ENCODE peak calls at places on chromosomes 11 and 22, in eight cellular contexts. Y is Panc1, G is upper lobe of right lung, K is MM.1S, I is cardiac fibroblast, J is tibial nerve, P is GM06990, N is lung. W is an unnamed sample.

GRCh38 chr11:79440451-79441158 is at the start of gene TENM4:
- DNase-seq in K (peak), N (no peak), Y (no peak), P (peak), I (peak), J (peak), G (peak), W (peak)

GRCh38 chr22:35746946-35747703 is 29.5 kb downstream of the APOL5 start:
- DNase-seq in J (no peak), K (no peak), G (no peak), P (no peak), I (no peak), Y (no peak), N (no peak), W (no peak)

GRCh38 chr11:45621541-45621940 is 43.9 kb downstream of the CHST1 start:
- DNase-seq in N (no peak), Y (no peak), I (no peak), G (no peak), P (no peak), K (no peak), J (no peak), W (no peak)

GRCh38 chr11:102268083-102268984 is 49.0 kb upstream of the BIRC3 start:
- DNase-seq in J (peak), K (peak), Y (peak), G (peak), N (peak), I (peak), P (peak), W (peak)

GRCh38 chr11:288328-289144 is at the start of gene PGGHG:
- DNase-seq in J (peak), G (peak), P (no peak), N (peak), I (peak), K (peak), Y (no peak), W (peak)

GRCh38 chr11:109247071-109247470 is 174.9 kb upstream of the C11orf87 start:
- DNase-seq in I (peak), G (no peak), K (no peak), J (no peak), N (no peak), Y (peak), P (no peak), W (no peak)

GRCh38 chr22:25774575-25775026 is 32.6 kb downstream of the MYO18B start:
- DNase-seq in I (no peak), N (no peak), Y (no peak), G (no peak), K (no peak), P (no peak), J (no peak), W (peak)

GRCh38 chr22:49381595-49382450 is 445.9 kb downstream of the BRD1 start:
- DNase-seq in G (peak), J (no peak), K (no peak), P (no peak), N (peak), Y (no peak), I (no peak), W (no peak)

GRCh38 chr11:119497717-119498116 is 74.7 kb upstream of the THY1 start:
- DNase-seq in J (no peak), N (no peak), I (no peak), K (no peak), G (no peak), P (no peak), Y (no peak), W (no peak)

GRCh38 chr11:32391965-32392553 is 43.3 kb downstream of the WT1 start:
- DNase-seq in I (peak), J (no peak), P (no peak), G (no peak), N (no peak), K (no peak), Y (no peak), W (no peak)

GRCh38 chr11:46050065-46050464 is 71.2 kb downstream of the PHF21A start:
- DNase-seq in N (peak), J (no peak), Y (no peak), P (no peak), G (no peak), K (no peak), I (peak), W (no peak)

GRCh38 chr22:29216873-29217666 is 11.4 kb downstream of the EMID1 start:
- DNase-seq in J (no peak), I (peak), N (no peak), Y (no peak), P (no peak), G (no peak), K (no peak), W (peak)

GRCh38 chr22:43397766-43398165 is 14.0 kb upstream of the MPPED1 start:
- DNase-seq in Y (no peak), J (no peak), K (no peak), N (no peak), I (no peak), P (no peak), G (peak), W (no peak)

GRCh38 chr11:120001161-120002135 is 136.5 kb downstream of the TRIM29 start:
- DNase-seq in P (no peak), N (no peak), J (no peak), K (no peak), I (no peak), Y (no peak), G (no peak), W (no peak)

GRCh38 chr22:44567846-44568493 is 69.9 kb upstream of the RTL6 start:
- DNase-seq in K (peak), N (no peak), I (peak), J (no peak), Y (no peak), G (peak), P (no peak), W (no peak)

GRCh38 chr11:34029176-34029575 is 22.4 kb upstream of the CAPRIN1 start:
- DNase-seq in Y (no peak), I (peak), J (no peak), K (no peak), G (no peak), N (no peak), P (no peak), W (no peak)

GRCh38 chr22:32444068-32444467 is 20.2 kb downstream of the BPIFC start:
- DNase-seq in Y (no peak), K (peak), P (no peak), N (no peak), J (no peak), G (no peak), I (peak), W (peak)

GRCh38 chr22:22865311-22866072 is 22.1 kb upstream of the IGLL5 start:
- DNase-seq in P (peak), G (no peak), I (no peak), N (no peak), J (no peak), Y (no peak), K (peak), W (no peak)

GRCh38 chr11:116284930-116285329 is 487.9 kb downstream of the BUD13 start:
- DNase-seq in G (no peak), P (no peak), I (no peak), J (no peak), K (no peak), Y (no peak), N (no peak), W (no peak)

GRCh38 chr11:78197816-78198215 is 9.1 kb downstream of the USP35 start:
- DNase-seq in N (no peak), G (no peak), J (no peak), Y (no peak), K (no peak), I (no peak), P (no peak), W (no peak)

GRCh38 chr22:41305646-41306045 is 4.3 kb downstream of the ZC3H7B start:
- DNase-seq in N (no peak), J (no peak), I (peak), G (no peak), P (no peak), Y (no peak), K (no peak), W (no peak)

GRCh38 chr11:110989734-110990133 is 255.8 kb upstream of the POU2AF2 start:
- DNase-seq in G (no peak), K (no peak), P (no peak), N (no peak), I (peak), Y (no peak), J (no peak), W (no peak)

GRCh38 chr11:47415949-47416472 is 7.6 kb downstream of the SLC39A13 start:
- DNase-seq in J (peak), N (peak), P (no peak), G (peak), K (no peak), Y (peak), I (peak), W (no peak)

GRCh38 chr11:120645639-120646038 is 134.1 kb downstream of the GRIK4 start:
- DNase-seq in Y (no peak), P (no peak), G (peak), N (no peak), J (no peak), I (no peak), K (no peak), W (no peak)

GRCh38 chr22:27948569-27948968 is 29.5 kb upstream of the PITPNB start:
- DNase-seq in N (no peak), Y (no peak), J (no peak), I (no peak), P (no peak), K (no peak), G (no peak), W (no peak)

GRCh38 chr22:38202437-38203089 is 769 bp downstream of the MAFF start:
- DNase-seq in Y (no peak), G (peak), P (peak), I (peak), K (peak), N (peak), J (peak), W (peak)

GRCh38 chr11:121892863-121893262 is 223.2 kb downstream of the BLID start:
- DNase-seq in G (no peak), P (no peak), N (no peak), K (no peak), Y (no peak), I (peak), J (no peak), W (no peak)

GRCh38 chr11:84558085-84558905 is 1068.8 kb downstream of the DLG2 start:
- DNase-seq in Y (peak), I (peak), N (no peak), P (no peak), G (no peak), K (peak), J (no peak), W (peak)

GRCh38 chr11:99687320-99687719 is 666.6 kb downstream of the CNTN5 start:
- DNase-seq in Y (no peak), J (no peak), G (no peak), P (no peak), I (peak), K (no peak), N (no peak), W (no peak)

GRCh38 chr22:45290410-45290936 is 5.7 kb downstream of the UPK3A start:
- DNase-seq in P (no peak), N (no peak), J (no peak), G (no peak), Y (no peak), K (no peak), I (peak), W (no peak)

GRCh38 chr11:62553839-62554361 is 7.3 kb upstream of the AHNAK start:
- DNase-seq in N (no peak), K (no peak), G (no peak), P (no peak), Y (peak), J (no peak), I (no peak), W (no peak)

GRCh38 chr22:46797355-46797754 is 34.9 kb downstream of the TBC1D22A start:
- DNase-seq in J (no peak), N (no peak), I (peak), K (no peak), G (no peak), Y (no peak), P (no peak), W (no peak)
- TF ChIP-seq CTCF in J (no peak), N (no peak), I (peak), K (no peak), G (no peak), Y (no peak), P (peak), W (no peak)

GRCh38 chr11:13183094-13183825 is 94.3 kb upstream of the BMAL1 start:
- DNase-seq in P (no peak), Y (peak), K (peak), G (no peak), N (no peak), J (no peak), I (peak), W (peak)
- TF ChIP-seq CTCF in P (peak), Y (peak), K (peak), G (peak), N (peak), J (peak), I (peak), W (peak)

GRCh38 chr11:127791844-127792243 is 791.3 kb upstream of the KIRREL3 start:
- DNase-seq in P (no peak), G (no peak), Y (no peak), N (no peak), J (no peak), K (no peak), I (no peak), W (no peak)

GRCh38 chr11:127789887-127790286 is 789.3 kb upstream of the KIRREL3 start:
- DNase-seq in Y (no peak), G (no peak), P (no peak), N (no peak), I (no peak), K (peak), J (no peak), W (no peak)
- TF ChIP-seq CTCF in Y (peak), G (no peak), P (peak), N (no peak), I (peak), K (peak), J (no peak), W (no peak)

GRCh38 chr11:104148696-104149095 is 15.3 kb downstream of the PDGFD start:
- DNase-seq in I (no peak), J (no peak), G (no peak), Y (no peak), N (no peak), K (no peak), P (no peak), W (no peak)

GRCh38 chr11:104154296-104154695 is 9.7 kb downstream of the PDGFD start:
- DNase-seq in K (no peak), N (no peak), Y (no peak), P (no peak), G (no peak), I (no peak), J (no peak), W (no peak)

GRCh38 chr11:104148074-104148473 is 15.9 kb downstream of the PDGFD start:
- DNase-seq in N (no peak), I (peak), G (no peak), P (no peak), Y (no peak), J (no peak), K (no peak), W (no peak)

GRCh38 chr11:104152941-104153340 is 11.0 kb downstream of the PDGFD start:
- DNase-seq in K (peak), P (no peak), I (no peak), Y (no peak), J (no peak), N (no peak), G (no peak), W (no peak)

GRCh38 chr11:104151404-104152204 is 12.3 kb downstream of the PDGFD start:
- DNase-seq in N (no peak), Y (no peak), G (no peak), J (no peak), K (peak), P (no peak), I (peak), W (no peak)
- TF ChIP-seq CTCF in N (no peak), Y (peak), G (peak), J (no peak), K (peak), P (peak), I (peak), W (peak)

GRCh38 chr11:67401495-67402191 is at the start of gene PPP1CA:
- DNase-seq in P (peak), G (peak), J (peak), K (peak), N (peak), Y (peak), I (peak), W (peak)
- TF ChIP-seq CTCF in P (peak), G (peak), J (peak), K (peak), N (no peak), Y (peak), I (no peak), W (peak)

GRCh38 chr11:10750838-10751580 is at the start of gene CTR9:
- DNase-seq in Y (peak), N (peak), P (peak), G (peak), J (peak), I (peak), K (peak), W (peak)
- TF ChIP-seq CTCF in Y (peak), N (no peak), P (peak), G (peak), J (no peak), I (peak), K (peak), W (peak)

GRCh38 chr22:46845281-46846153 is 83.1 kb downstream of the TBC1D22A start:
- DNase-seq in J (no peak), Y (no peak), N (no peak), P (no peak), I (peak), K (no peak), G (no peak), W (no peak)
- TF ChIP-seq CTCF in J (peak), Y (no peak), N (no peak), P (no peak), I (peak), K (no peak), G (peak), W (no peak)

DNA sequence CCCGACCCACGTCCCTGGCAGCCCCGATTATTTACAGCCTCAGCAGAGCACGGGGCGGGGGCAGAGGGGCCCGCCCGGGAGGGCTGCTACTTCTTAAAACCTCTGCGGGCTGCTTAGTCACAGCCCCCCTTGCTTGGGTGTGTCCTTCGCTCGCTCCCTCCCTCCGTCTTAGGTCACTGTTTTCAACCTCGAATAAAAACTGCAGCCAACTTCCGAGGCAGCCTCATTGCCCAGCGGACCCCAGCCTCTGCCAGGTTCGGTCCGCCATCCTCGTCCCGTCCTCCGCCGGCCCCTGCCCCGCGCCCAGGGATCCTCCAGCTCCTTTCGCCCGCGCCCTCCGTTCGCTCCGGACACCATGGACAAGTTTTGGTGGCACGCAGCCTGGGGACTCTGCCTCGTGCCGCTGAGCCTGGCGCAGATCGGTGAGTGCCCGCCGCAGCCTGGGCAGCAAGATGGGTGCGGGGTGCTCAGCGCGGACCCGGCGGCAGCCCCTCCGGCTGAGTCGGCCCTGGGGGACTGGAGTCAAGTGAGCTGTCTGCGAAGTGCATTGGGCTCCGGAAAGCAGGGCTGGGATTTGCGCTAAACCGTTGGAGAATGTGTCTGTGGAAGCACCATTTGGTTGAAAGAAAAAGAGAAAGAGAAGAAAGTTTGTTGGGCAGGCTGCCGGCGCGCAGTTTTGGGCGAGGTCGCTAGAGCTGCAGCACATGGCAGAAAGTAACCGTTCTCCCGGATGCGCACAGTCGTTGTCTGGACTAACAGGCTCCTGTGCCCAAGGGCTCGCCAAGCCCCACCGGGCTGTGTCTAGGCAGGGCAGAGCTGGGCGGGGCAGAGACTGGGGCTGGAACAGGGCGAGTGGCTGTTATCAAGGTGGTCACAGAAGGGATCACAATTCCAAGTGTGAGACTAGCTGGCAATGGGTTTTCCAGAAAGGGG is at the start of gene CD44:
- DNase-seq in Y (no peak), J (peak), P (peak), G (peak), K (peak), N (peak), I (peak), W (peak)
- TF ChIP-seq CTCF in Y (no peak), J (no peak), P (no peak), G (no peak), K (no peak), N (no peak), I (no peak), W (no peak)

GRCh38 chr11:100735949-100736675 is 49.0 kb downstream of the ARHGAP42 start:
- DNase-seq in G (no peak), J (no peak), K (peak), I (peak), P (no peak), Y (no peak), N (no peak), W (no peak)
- TF ChIP-seq CTCF in G (no peak), J (no peak), K (no peak), I (peak), P (no peak), Y (no peak), N (no peak), W (no peak)

W was measured in GM13976.